ENCODE peak calls at places on chromosomes 5 and 9, in four cellular contexts. S is type B pancreatic cell, E is GM23248, U is T-helper 2 cell. D is an unnamed sample.
A peak's percentile ranks its signal among the peaks of the same experiment; 100 is the strongest.

GRCh38 chr9:77161966-77162365 is 15.4 kb upstream of the VPS13A start:
- DNase-seq in E (peak; percentile 45), S (no peak), U (no peak), D (no peak)

GRCh38 chr5:148976569-148977321 is 86.1 kb downstream of the SH3TC2 start:
- DNase-seq in S (no peak), U (no peak), E (peak; percentile 46), D (no peak)

GRCh38 chr9:131238402-131239021 is 37.8 kb downstream of the FAM78A start:
- DNase-seq in E (no peak), S (no peak), U (no peak), D (no peak)

GRCh38 chr9:95316794-95317118 is 753 bp downstream of the FANCC start:
- DNase-seq in E (peak; percentile 78), U (no peak), S (peak; percentile 80), D (peak; percentile 64)

GRCh38 chr9:114017741-114018715 is 60.1 kb downstream of the AMBP start:
- DNase-seq in S (peak; percentile 50), U (no peak), E (no peak), D (no peak)

GRCh38 chr9:13377286-13377925 is 97.9 kb upstream of the MPDZ start:
- DNase-seq in E (peak; percentile 24), S (no peak), U (no peak), D (no peak)

GRCh38 chr5:56211298-56211865 is 21.7 kb downstream of the ANKRD55 start:
- DNase-seq in S (no peak), U (no peak), E (peak; percentile 87), D (no peak)

GRCh38 chr9:129500166-129500862 is 120.6 kb downstream of the C9orf50 start:
- DNase-seq in E (peak; percentile 22), U (no peak), S (no peak), D (no peak)

GRCh38 chr5:95347516-95348140 is 43.5 kb upstream of the FAM81B start:
- DNase-seq in U (no peak), E (no peak), S (no peak), D (no peak)

GRCh38 chr5:9545301-9545958 is 445 bp downstream of the SEMA5A start:
- DNase-seq in E (peak; percentile 35), S (no peak), U (no peak), D (no peak)

GRCh38 chr9:99181621-99182020 is 40.1 kb downstream of the ALG2 start:
- DNase-seq in S (no peak), U (no peak), E (no peak), D (no peak)

GRCh38 chr9:14546693-14547092 is 146.5 kb downstream of the ZDHHC21 start:
- DNase-seq in E (no peak), S (no peak), U (no peak), D (no peak)

GRCh38 chr5:32329395-32329834 is 16.7 kb upstream of the MTMR12 start:
- DNase-seq in U (no peak), E (peak; percentile 81), S (no peak), D (peak; percentile 86)

GRCh38 chr5:33734541-33734940 is 157.2 kb downstream of the ADAMTS12 start:
- DNase-seq in S (no peak), E (peak; percentile 30), U (no peak), D (no peak)

GRCh38 chr5:1349246-1349645 is 4.3 kb upstream of the CLPTM1L start:
- DNase-seq in E (no peak), U (no peak), S (no peak), D (no peak)

GRCh38 chr5:52148679-52149078 is 639.0 kb upstream of the ITGA1 start:
- DNase-seq in U (no peak), S (no peak), E (no peak), D (no peak)

GRCh38 chr5:56740868-56741267 is 74.5 kb upstream of the MAP3K1 start:
- DNase-seq in S (no peak), U (no peak), E (no peak), D (no peak)

GRCh38 chr5:125654392-125654791 is 768.8 kb upstream of the GRAMD2B start:
- DNase-seq in U (no peak), S (no peak), E (no peak), D (no peak)

GRCh38 chr5:159657298-159657697 is 259.0 kb upstream of the ADRA1B start:
- DNase-seq in S (no peak), E (no peak), U (no peak), D (no peak)

GRCh38 chr5:113217619-113218184 is 217.1 kb downstream of the TSSK1B start:
- DNase-seq in U (no peak), S (no peak), E (no peak), D (no peak)

GRCh38 chr5:177434437-177434836 is 8.0 kb downstream of the GRK6 start:
- DNase-seq in E (no peak), U (peak; percentile 29), S (no peak), D (no peak)

GRCh38 chr5:171386861-171387254 is 791 bp upstream of the NPM1 start:
- DNase-seq in E (no peak), U (no peak), S (no peak), D (no peak)

GRCh38 chr5:91123291-91123690 is 259.8 kb downstream of the ARRDC3 start:
- DNase-seq in E (no peak), U (no peak), S (no peak), D (no peak)

GRCh38 chr9:38342096-38342495 is 50.4 kb upstream of the ALDH1B1 start:
- DNase-seq in S (no peak), U (no peak), E (peak; percentile 23), D (no peak)

GRCh38 chr5:40480392-40480791 is 199.3 kb upstream of the PTGER4 start:
- DNase-seq in U (no peak), S (no peak), E (no peak), D (no peak)

GRCh38 chr5:159099049-159099760 is 511 bp downstream of the EBF1 start:
- DNase-seq in E (peak; percentile 86), U (peak; percentile 27), S (peak; percentile 68), D (peak; percentile 29)

GRCh38 chr5:67202830-67203229 is 6.2 kb upstream of the CD180 start:
- DNase-seq in U (no peak), S (no peak), E (no peak), D (peak; percentile 91)

GRCh38 chr9:68817079-68817875 is 112.2 kb downstream of the PIP5K1B start:
- DNase-seq in E (no peak), U (no peak), S (no peak), D (no peak)

GRCh38 chr9:34568133-34568532 is 21.4 kb downstream of the CNTFR start:
- DNase-seq in S (no peak), E (no peak), U (no peak), D (no peak)

GRCh38 chr5:107469485-107469884 is 201.3 kb downstream of the EFNA5 start:
- DNase-seq in E (peak; percentile 70), U (no peak), S (no peak), D (no peak)

GRCh38 chr5:35478856-35479682 is 138.6 kb upstream of the SPEF2 start:
- DNase-seq in U (no peak), E (peak; percentile 72), S (no peak), D (peak; percentile 44)

GRCh38 chr5:16437974-16438373 is 27.6 kb downstream of the ZNF622 start:
- DNase-seq in S (no peak), E (peak; percentile 25), U (no peak), D (no peak)